ENCODE peak calls at places on chromosomes 1 and 21, in nine cellular contexts. F is mucosa of descending colon, E is left lung, L is fibroblast of villous mesenchyme, Q is BE2C, D is cardiac fibroblast, R is WTC11, N is brain microvascular endothelial cell, W is heart left ventricle. K is an unnamed sample.

GRCh38 chr1:54336121-54336520 is 70.1 kb downstream of the SSBP3 start:
- DNase-seq in F (no peak), E (no peak), L (no peak), Q (no peak), D (no peak), R (no peak), N (no peak), W (no peak), K (no peak)

GRCh38 chr1:48450505-48450904 is 21.5 kb downstream of the SPATA6 start:
- DNase-seq in F (peak), E (no peak), L (no peak), Q (no peak), D (peak), R (no peak), N (no peak), W (no peak), K (no peak)

GRCh38 chr1:63877816-63878215 is 104.0 kb downstream of the ROR1 start:
- DNase-seq in F (no peak), E (no peak), L (peak), Q (no peak), D (peak), R (no peak), N (peak), W (no peak), K (peak)

GRCh38 chr1:53340660-53341520 is 13.0 kb upstream of the LRP8 start:
- DNase-seq in F (no peak), E (no peak), L (no peak), Q (no peak), D (no peak), R (no peak), N (no peak), W (no peak), K (no peak)

GRCh38 chr21:17492415-17493168 is 20.3 kb upstream of the CXADR start:
- DNase-seq in F (no peak), E (no peak), L (no peak), Q (no peak), D (peak), R (no peak), N (no peak), W (no peak), K (no peak)

GRCh38 chr1:25889470-25889869 is 14.0 kb upstream of the PAQR7 start:
- DNase-seq in F (no peak), E (no peak), L (peak), Q (no peak), D (no peak), R (peak), N (peak), W (no peak), K (no peak)

GRCh38 chr21:16551101-16551695 is 821.4 kb downstream of the USP25 start:
- DNase-seq in F (no peak), E (no peak), L (no peak), Q (no peak), D (no peak), R (no peak), N (no peak), W (no peak), K (no peak)

GRCh38 chr21:44742418-44743153 is 31.2 kb upstream of the TSPEAR start:
- DNase-seq in F (peak), E (no peak), L (peak), Q (no peak), D (peak), R (no peak), N (no peak), W (no peak), K (peak)

GRCh38 chr1:53733447-53733931 is 5.5 kb downstream of the GLIS1 start:
- DNase-seq in F (no peak), E (no peak), L (no peak), Q (no peak), D (no peak), R (no peak), N (no peak), W (no peak), K (peak)

GRCh38 chr21:42704861-42705260 is 51.4 kb downstream of the PDE9A start:
- DNase-seq in F (no peak), E (no peak), L (no peak), Q (no peak), D (no peak), R (no peak), N (no peak), W (no peak), K (no peak)

GRCh38 chr21:27674037-27674436 is 707.1 kb upstream of the ADAMTS5 start:
- DNase-seq in F (no peak), E (no peak), L (peak), Q (no peak), D (peak), R (no peak), N (peak), W (no peak), K (peak)

GRCh38 chr21:39597595-39598185 is 15.1 kb upstream of the B3GALT5 start:
- DNase-seq in F (no peak), E (no peak), L (no peak), Q (no peak), D (no peak), R (no peak), N (no peak), W (no peak), K (no peak)

DNA sequence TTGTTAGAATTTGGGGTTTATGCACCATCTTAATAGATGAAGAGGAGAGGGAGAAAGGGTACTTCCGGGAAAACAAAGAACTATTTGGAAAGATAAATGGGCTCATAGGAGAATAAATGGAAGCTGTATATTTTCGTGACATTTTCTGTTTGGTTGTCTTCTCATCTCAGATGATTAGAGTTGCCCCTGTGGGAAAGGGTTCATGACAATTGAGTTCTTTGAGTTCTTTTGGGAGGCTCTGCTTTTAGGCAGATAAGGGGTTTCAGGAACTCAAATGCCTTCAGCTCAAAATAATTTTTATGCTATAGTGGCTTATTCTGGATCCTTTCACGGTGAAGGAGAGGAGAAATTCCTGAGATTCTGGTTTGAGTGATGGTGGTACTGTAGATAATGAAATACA is 63.6 kb downstream of the CAMTA1 start:
- DNase-seq in F (no peak), E (no peak), L (no peak), Q (no peak), D (no peak), R (no peak), N (no peak), W (no peak), K (no peak)
- TF ChIP-seq CTCF in F (no peak), E (no peak), L (no peak), Q (no peak), D (no peak), R (no peak), N (no peak), W (no peak), K (no peak)

GRCh38 chr1:5914676-5915285 is 77.4 kb downstream of the NPHP4 start:
- DNase-seq in F (no peak), E (no peak), L (no peak), Q (no peak), D (no peak), R (no peak), N (no peak), W (no peak), K (no peak)

GRCh38 chr1:5917591-5918274 is 74.5 kb downstream of the NPHP4 start:
- DNase-seq in F (no peak), E (no peak), L (no peak), Q (peak), D (no peak), R (no peak), N (no peak), W (no peak), K (no peak)

GRCh38 chr1:5917281-5917590 is 75.0 kb downstream of the NPHP4 start:
- DNase-seq in F (no peak), E (no peak), L (no peak), Q (no peak), D (no peak), R (no peak), N (no peak), W (no peak), K (no peak)

GRCh38 chr1:5916572-5917280 is 75.5 kb downstream of the NPHP4 start:
- DNase-seq in F (no peak), E (no peak), L (no peak), Q (no peak), D (no peak), R (no peak), N (no peak), W (no peak), K (no peak)

DNA sequence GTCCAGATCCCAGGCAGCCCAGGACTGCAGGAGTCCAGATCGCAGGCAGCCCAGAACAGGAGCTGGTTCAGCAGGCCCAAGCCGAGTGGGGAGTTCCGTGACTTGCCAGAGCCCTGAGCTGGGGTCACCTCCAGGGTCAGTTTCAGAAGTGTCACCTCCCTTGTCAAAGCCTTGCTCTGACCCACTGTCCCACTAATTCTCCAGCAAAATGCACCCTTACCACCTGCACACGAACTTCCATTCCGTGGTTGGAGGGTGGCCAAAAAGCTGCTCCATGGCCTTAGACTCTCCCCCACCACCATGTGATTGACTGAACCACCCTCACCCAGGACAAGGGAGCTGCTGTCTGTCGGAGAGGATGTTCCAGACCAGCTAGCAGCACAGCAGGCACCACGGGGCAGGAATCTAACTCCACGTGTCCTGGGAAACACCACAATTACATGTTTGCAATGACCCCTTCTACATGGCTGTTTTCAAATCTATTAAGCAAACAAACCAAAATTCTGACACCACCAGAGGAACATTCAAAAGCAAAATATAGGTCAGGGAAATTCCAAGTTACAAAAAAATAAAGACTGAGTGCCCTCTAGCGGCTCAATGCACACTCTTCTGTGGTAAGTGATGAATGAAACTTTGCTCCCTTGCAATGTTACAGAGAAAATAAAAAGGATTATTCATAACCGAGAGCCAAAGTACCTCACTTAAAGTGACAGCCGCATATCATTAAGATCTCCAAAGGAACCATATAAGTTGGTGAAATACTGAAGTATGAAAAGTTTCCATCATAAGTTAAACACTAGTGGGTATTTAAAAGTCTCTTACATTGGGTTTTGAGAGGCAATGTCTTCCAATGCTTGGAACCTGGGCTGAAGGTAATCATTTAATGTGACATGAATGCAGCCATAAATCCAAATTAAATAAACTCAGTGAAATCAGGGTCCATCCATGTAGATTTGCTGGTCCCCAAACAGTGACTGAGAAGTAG is 76.3 kb downstream of the NPHP4 start:
- DNase-seq in F (peak), E (no peak), L (peak), Q (peak), D (peak), R (no peak), N (peak), W (no peak), K (peak)
- TF ChIP-seq CTCF in F (no peak), E (peak), L (peak), Q (peak), D (peak), R (peak), N (peak), W (peak), K (peak)

DNA sequence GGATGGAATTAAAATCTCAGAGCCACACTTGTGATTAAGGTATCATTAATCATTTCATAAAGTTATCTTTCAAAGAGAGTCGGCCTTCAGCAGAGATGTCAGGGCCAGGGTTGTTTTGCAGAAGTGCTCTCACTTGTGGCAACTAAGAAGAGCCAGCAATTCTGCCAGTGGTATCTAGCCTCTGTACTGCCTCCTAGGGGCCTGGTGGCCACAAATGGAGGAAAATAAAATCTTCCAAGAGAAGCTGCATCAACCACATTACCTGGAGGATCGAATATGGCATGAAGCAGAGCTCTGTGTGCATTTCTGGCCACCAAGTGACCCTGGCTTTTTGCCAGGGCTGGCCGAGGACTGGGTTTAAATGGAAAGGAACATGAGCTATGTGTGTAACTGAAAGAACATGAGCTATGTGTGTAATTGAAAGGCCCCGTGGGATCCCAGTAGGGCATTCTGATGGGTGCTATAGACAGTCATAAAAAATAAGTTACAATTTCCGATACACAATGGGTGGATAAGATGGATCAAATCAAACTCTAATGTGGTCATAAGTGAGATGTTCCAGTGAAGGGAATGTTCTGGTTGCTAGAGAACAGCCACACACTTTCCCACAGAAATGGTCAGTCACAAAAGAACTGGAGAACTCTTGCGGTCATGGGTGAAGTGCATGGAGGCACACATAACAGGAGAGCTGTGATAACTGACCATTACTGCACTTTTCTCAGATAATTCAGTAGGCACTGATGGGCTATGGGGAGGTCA is 335.8 kb downstream of the CAMTA1 start:
- DNase-seq in F (no peak), E (no peak), L (no peak), Q (no peak), D (no peak), R (peak), N (no peak), W (no peak), K (no peak)
- TF ChIP-seq CTCF in F (no peak), E (no peak), L (no peak), Q (peak), D (no peak), R (no peak), N (peak), W (peak), K (peak)

GRCh38 chr1:181508486-181509165 is 25.3 kb downstream of the CACNA1E start:
- DNase-seq in F (no peak), E (no peak), L (peak), Q (no peak), D (no peak), R (no peak), N (no peak), W (no peak), K (no peak)

GRCh38 chr1:181506563-181507353 is 23.4 kb downstream of the CACNA1E start:
- DNase-seq in F (no peak), E (no peak), L (no peak), Q (no peak), D (no peak), R (no peak), N (no peak), W (no peak), K (no peak)

GRCh38 chr1:181501612-181502011 is 18.3 kb downstream of the CACNA1E start:
- DNase-seq in F (no peak), E (no peak), L (no peak), Q (no peak), D (no peak), R (no peak), N (no peak), W (no peak), K (no peak)

GRCh38 chr1:181503130-181503810 is 20.0 kb downstream of the CACNA1E start:
- DNase-seq in F (peak), E (no peak), L (peak), Q (no peak), D (no peak), R (no peak), N (no peak), W (no peak), K (no peak)

GRCh38 chr1:181504294-181505115 is 21.2 kb downstream of the CACNA1E start:
- DNase-seq in F (no peak), E (no peak), L (peak), Q (peak), D (peak), R (peak), N (peak), W (no peak), K (no peak)
- TF ChIP-seq CTCF in F (no peak), E (no peak), L (peak), Q (peak), D (no peak), R (peak), N (peak), W (peak), K (peak)

GRCh38 chr1:215181518-215181917 is 99.0 kb downstream of the KCNK2 start:
- DNase-seq in F (no peak), E (no peak), L (peak), Q (no peak), D (peak), R (no peak), N (no peak), W (no peak), K (no peak)
- TF ChIP-seq CTCF in F (no peak), E (no peak), L (peak), Q (peak), D (no peak), R (no peak), N (peak), W (no peak), K (no peak)

DNA sequence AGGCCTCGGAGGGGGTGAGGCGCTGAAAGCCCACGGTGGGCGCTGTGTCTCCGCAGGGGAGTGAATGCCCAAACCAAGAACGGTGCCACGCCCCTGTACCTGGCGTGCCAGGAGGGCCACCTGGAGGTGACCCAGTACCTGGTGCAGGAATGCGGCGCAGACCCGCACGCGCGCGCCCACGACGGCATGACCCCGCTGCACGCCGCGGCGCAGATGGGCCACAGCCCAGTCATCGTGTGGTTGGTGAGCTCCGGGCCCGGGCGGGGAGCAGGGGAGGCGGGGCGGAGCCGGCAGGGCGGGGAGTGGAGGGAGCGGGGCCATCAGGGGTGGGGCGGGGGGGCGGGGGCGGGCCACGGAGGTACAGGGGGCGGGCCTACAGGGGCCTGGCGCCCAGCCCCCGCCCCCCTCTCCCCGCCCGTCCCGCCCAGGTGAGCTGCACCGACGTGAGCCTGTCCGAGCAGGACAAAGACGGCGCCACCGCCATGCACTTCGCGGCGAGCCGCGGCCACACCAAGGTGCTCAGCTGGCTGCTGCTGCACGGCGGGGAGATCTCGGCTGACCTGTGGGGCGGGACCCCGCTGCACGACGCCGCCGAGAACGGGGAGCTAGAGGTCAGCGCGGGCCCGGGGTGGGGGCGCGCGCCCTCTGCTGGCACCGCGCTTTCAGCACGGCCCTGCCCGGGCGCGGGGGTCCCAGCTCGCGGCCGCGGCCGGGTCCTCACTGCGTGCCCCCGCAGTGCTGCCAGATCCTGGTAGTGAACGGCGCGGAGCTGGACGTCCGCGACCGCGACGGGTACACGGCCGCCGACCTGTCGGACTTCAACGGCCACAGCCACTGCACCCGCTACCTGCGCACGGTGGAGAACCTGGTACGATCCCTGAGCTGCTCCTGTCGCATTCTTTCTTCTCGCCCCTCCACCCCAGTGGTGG is 15.9 kb downstream of the ESPN start:
- DNase-seq in F (peak), E (peak), L (no peak), Q (peak), D (no peak), R (peak), N (no peak), W (no peak), K (peak)
- TF ChIP-seq CTCF in F (peak), E (no peak), L (peak), Q (no peak), D (no peak), R (peak), N (no peak), W (peak), K (peak)

DNA sequence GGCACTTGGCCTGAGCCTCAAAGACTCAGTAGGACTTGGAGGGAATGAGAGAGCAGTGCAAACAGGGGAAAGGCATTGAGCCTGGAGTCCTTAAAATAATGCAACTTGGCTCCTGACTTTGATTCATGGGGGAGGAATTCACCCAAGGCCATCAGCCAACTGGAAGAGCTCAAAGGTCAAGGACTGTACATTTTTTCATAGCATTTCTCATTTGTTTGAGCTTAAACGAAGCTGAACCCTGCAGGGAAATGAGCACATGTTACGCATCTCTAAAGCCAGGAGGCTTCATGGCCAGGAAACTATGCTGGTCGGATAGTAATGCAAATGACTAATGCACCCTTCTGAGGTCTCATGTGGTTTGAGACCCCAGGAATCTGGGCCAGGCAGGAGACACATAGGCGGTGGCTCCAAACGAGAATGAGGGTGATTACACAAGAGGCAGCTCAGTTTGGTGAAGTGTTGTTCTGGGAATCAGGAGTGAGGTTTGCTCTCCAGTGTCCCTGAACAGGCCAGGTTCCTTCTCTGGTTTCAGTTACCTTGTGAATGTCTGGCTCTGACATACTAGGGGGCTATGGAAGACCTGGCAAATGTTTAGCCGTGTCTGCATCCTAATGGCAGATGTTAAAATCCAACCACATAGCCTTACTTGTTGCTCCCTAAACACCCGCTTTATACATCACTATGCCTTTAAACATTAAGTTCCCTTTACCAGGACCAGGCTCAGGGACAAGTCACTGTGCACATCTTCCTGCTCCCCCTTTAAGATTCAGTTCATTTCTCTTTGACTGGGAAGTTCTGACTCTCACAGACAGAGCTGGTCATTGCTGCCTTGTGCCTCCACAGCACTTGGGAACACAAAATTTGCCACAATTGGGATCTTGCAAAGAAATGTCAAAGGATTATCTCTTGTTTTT is 503.9 kb upstream of the USP24 start:
- DNase-seq in F (peak), E (no peak), L (peak), Q (no peak), D (peak), R (peak), N (peak), W (peak), K (peak)
- TF ChIP-seq CTCF in F (no peak), E (no peak), L (no peak), Q (no peak), D (peak), R (no peak), N (no peak), W (no peak), K (no peak)

K was measured in HFFc6.